ENCODE peak calls at places on chromosomes 3 and 15, in nine cellular contexts. K is HT-29; C is anterior cingulate cortex; O is BE2C; W is SW 1271; T is AG09309; L is putamen; N is NCI-H748 treated with DMSO at 0.1 percent for 48 hours; S is stimulated activated CD8-positive, alpha-beta memory T cell treated with anti-CD3 and anti-CD28 coated beads, Interleukin-7, amount 100 ng/mL, for 24 hours. A is an unnamed sample.

GRCh38 chr3:51955175-51955892 is at the start of gene GPR62:
- DNase-seq in K (no peak), C (peak), O (no peak), W (no peak), T (no peak), L (peak), N (no peak), S (no peak), A (no peak)

GRCh38 chr3:54631507-54632280 is 296.2 kb downstream of the LRTM1 start:
- DNase-seq in K (no peak), C (no peak), O (no peak), W (no peak), T (no peak), L (peak), N (no peak), S (no peak), A (no peak)

GRCh38 chr3:181454451-181455027 is 257.2 kb upstream of the SOX2 start:
- DNase-seq in K (no peak), C (peak), O (no peak), W (no peak), T (no peak), L (peak), N (no peak), S (no peak), A (no peak)

GRCh38 chr15:47839233-47839867 is 122.0 kb downstream of the SEMA6D start:
- DNase-seq in K (no peak), C (no peak), O (no peak), W (no peak), T (no peak), L (no peak), N (no peak), S (no peak), A (no peak)

GRCh38 chr15:27589260-27589659 is 509.9 kb downstream of the OCA2 start:
- DNase-seq in K (no peak), C (no peak), O (no peak), W (no peak), T (no peak), L (no peak), N (peak), S (no peak), A (peak)

GRCh38 chr3:74787008-74787407 is 172.5 kb upstream of the CNTN3 start:
- DNase-seq in K (no peak), C (no peak), O (no peak), W (no peak), T (no peak), L (peak), N (peak), S (no peak), A (no peak)

GRCh38 chr3:182683335-182684257 is 109.7 kb upstream of the ATP11B start:
- DNase-seq in K (peak), C (peak), O (peak), W (peak), T (peak), L (peak), N (peak), S (peak), A (peak)

GRCh38 chr15:66615175-66615495 is 49.3 kb upstream of the LCTL start:
- DNase-seq in K (no peak), C (no peak), O (no peak), W (no peak), T (no peak), L (no peak), N (no peak), S (no peak), A (no peak)

GRCh38 chr3:45054196-45054857 is 28.2 kb downstream of the CLEC3B start:
- DNase-seq in K (no peak), C (no peak), O (no peak), W (no peak), T (peak), L (no peak), N (no peak), S (no peak), A (no peak)

GRCh38 chr3:170007031-170007663 is 30.6 kb upstream of the GPR160 start:
- DNase-seq in K (no peak), C (no peak), O (no peak), W (no peak), T (peak), L (no peak), N (no peak), S (no peak), A (no peak)

GRCh38 chr3:122975163-122975923 is 52.2 kb downstream of the SEMA5B start:
- DNase-seq in K (peak), C (no peak), O (peak), W (no peak), T (peak), L (no peak), N (no peak), S (no peak), A (no peak)

GRCh38 chr15:91860498-91860897 is 7.0 kb downstream of the SLCO3A1 start:
- DNase-seq in K (no peak), C (no peak), O (no peak), W (no peak), T (no peak), L (no peak), N (no peak), S (no peak), A (no peak)

GRCh38 chr15:60017538-60018199 is 13.6 kb downstream of the FOXB1 start:
- DNase-seq in K (peak), C (no peak), O (no peak), W (no peak), T (no peak), L (no peak), N (no peak), S (no peak), A (no peak)

GRCh38 chr3:48215876-48216275 is 7.4 kb upstream of the CAMP start:
- DNase-seq in K (no peak), C (no peak), O (no peak), W (no peak), T (no peak), L (no peak), N (no peak), S (no peak), A (no peak)

GRCh38 chr15:66789029-66790025 is 87.3 kb downstream of the SMAD6 start:
- DNase-seq in K (peak), C (no peak), O (peak), W (peak), T (no peak), L (no peak), N (no peak), S (no peak), A (no peak)